ENCODE peak calls at places on chromosomes 16 and 17, in seven cellular contexts. One of them, this sample, is unnamed.

GRCh38 chr16:17921357-17921978 is 415.1 kb downstream of the NPIPA8 start:
- DNase-seq in NCI-H2107: no peak
- DNase-seq in LoVo: peak; percentile 15
- DNase-seq in activated T-cell treated with anti-CD3 and anti-CD28 coated beads for 1 hour: peak; percentile 18
- DNase-seq in NCI-H1436 treated with DMSO at 0.1 percent for 48 hours: no peak
- DNase-seq in AML-193: peak; percentile 15
- DNase-seq in GM03348: peak; percentile 28
- DNase-seq in this sample: peak; percentile 28

GRCh38 chr16:26705346-26705745 is 361.4 kb upstream of the C16orf82 start:
- DNase-seq in NCI-H2107: no peak
- DNase-seq in LoVo: no peak
- DNase-seq in activated T-cell treated with anti-CD3 and anti-CD28 coated beads for 1 hour: no peak
- DNase-seq in NCI-H1436 treated with DMSO at 0.1 percent for 48 hours: no peak
- DNase-seq in AML-193: no peak
- DNase-seq in GM03348: no peak
- DNase-seq in this sample: no peak

GRCh38 chr17:57818066-57818465 is 31.8 kb downstream of the MRPS23 start:
- DNase-seq in NCI-H2107: no peak
- DNase-seq in LoVo: no peak
- DNase-seq in activated T-cell treated with anti-CD3 and anti-CD28 coated beads for 1 hour: no peak
- DNase-seq in NCI-H1436 treated with DMSO at 0.1 percent for 48 hours: no peak
- DNase-seq in AML-193: no peak
- DNase-seq in GM03348: no peak
- DNase-seq in this sample: no peak

GRCh38 chr16:1026784-1027415 is 45.3 kb downstream of the SOX8 start:
- DNase-seq in NCI-H2107: no peak
- DNase-seq in LoVo: no peak
- DNase-seq in activated T-cell treated with anti-CD3 and anti-CD28 coated beads for 1 hour: no peak
- DNase-seq in NCI-H1436 treated with DMSO at 0.1 percent for 48 hours: no peak
- DNase-seq in AML-193: no peak
- DNase-seq in GM03348: no peak
- DNase-seq in this sample: no peak

GRCh38 chr16:66539628-66540469 is 10.1 kb downstream of the TK2 start:
- DNase-seq in NCI-H2107: no peak
- DNase-seq in LoVo: no peak
- DNase-seq in activated T-cell treated with anti-CD3 and anti-CD28 coated beads for 1 hour: no peak
- DNase-seq in NCI-H1436 treated with DMSO at 0.1 percent for 48 hours: no peak
- DNase-seq in AML-193: no peak
- DNase-seq in GM03348: no peak
- DNase-seq in this sample: no peak

GRCh38 chr16:72947379-72948237 is 100.3 kb downstream of the ZFHX3 start:
- DNase-seq in NCI-H2107: no peak
- DNase-seq in LoVo: no peak
- DNase-seq in activated T-cell treated with anti-CD3 and anti-CD28 coated beads for 1 hour: no peak
- DNase-seq in NCI-H1436 treated with DMSO at 0.1 percent for 48 hours: no peak
- DNase-seq in AML-193: no peak
- DNase-seq in GM03348: no peak
- DNase-seq in this sample: no peak

GRCh38 chr17:807146-808002 is 25.2 kb downstream of the MRM3 start:
- DNase-seq in NCI-H2107: no peak
- DNase-seq in LoVo: no peak
- DNase-seq in activated T-cell treated with anti-CD3 and anti-CD28 coated beads for 1 hour: no peak
- DNase-seq in NCI-H1436 treated with DMSO at 0.1 percent for 48 hours: no peak
- DNase-seq in AML-193: no peak
- DNase-seq in GM03348: no peak
- DNase-seq in this sample: no peak

GRCh38 chr16:88928405-88929375 is 48.3 kb downstream of the CBFA2T3 start:
- DNase-seq in NCI-H2107: peak; percentile 25
- DNase-seq in LoVo: no peak
- DNase-seq in activated T-cell treated with anti-CD3 and anti-CD28 coated beads for 1 hour: no peak
- DNase-seq in NCI-H1436 treated with DMSO at 0.1 percent for 48 hours: no peak
- DNase-seq in AML-193: no peak
- DNase-seq in GM03348: no peak
- DNase-seq in this sample: no peak

GRCh38 chr16:85843471-85844168 is 44.1 kb downstream of the COX4I1 start:
- DNase-seq in NCI-H2107: no peak
- DNase-seq in LoVo: no peak
- DNase-seq in activated T-cell treated with anti-CD3 and anti-CD28 coated beads for 1 hour: no peak
- DNase-seq in NCI-H1436 treated with DMSO at 0.1 percent for 48 hours: no peak
- DNase-seq in AML-193: no peak
- DNase-seq in GM03348: no peak
- DNase-seq in this sample: no peak

GRCh38 chr17:69047368-69048263 is 13.1 kb downstream of the ABCA9 start:
- DNase-seq in NCI-H2107: no peak
- DNase-seq in LoVo: peak; percentile 45
- DNase-seq in activated T-cell treated with anti-CD3 and anti-CD28 coated beads for 1 hour: no peak
- DNase-seq in NCI-H1436 treated with DMSO at 0.1 percent for 48 hours: no peak
- DNase-seq in AML-193: peak; percentile 95
- DNase-seq in GM03348: peak; percentile 34
- DNase-seq in this sample: peak; percentile 42

GRCh38 chr16:14378131-14378551 is 251.9 kb downstream of the PARN start:
- DNase-seq in NCI-H2107: no peak
- DNase-seq in LoVo: peak; percentile 79
- DNase-seq in activated T-cell treated with anti-CD3 and anti-CD28 coated beads for 1 hour: no peak
- DNase-seq in NCI-H1436 treated with DMSO at 0.1 percent for 48 hours: no peak
- DNase-seq in AML-193: no peak
- DNase-seq in GM03348: peak; percentile 57
- DNase-seq in this sample: peak; percentile 73

GRCh38 chr16:84055366-84055765 is 12.8 kb upstream of the SLC38A8 start:
- DNase-seq in NCI-H2107: no peak
- DNase-seq in LoVo: no peak
- DNase-seq in activated T-cell treated with anti-CD3 and anti-CD28 coated beads for 1 hour: no peak
- DNase-seq in NCI-H1436 treated with DMSO at 0.1 percent for 48 hours: no peak
- DNase-seq in AML-193: no peak
- DNase-seq in GM03348: no peak
- DNase-seq in this sample: no peak

GRCh38 chr17:4156750-4157381 is 13.9 kb downstream of the CYB5D2 start:
- DNase-seq in NCI-H2107: no peak
- DNase-seq in LoVo: no peak
- DNase-seq in activated T-cell treated with anti-CD3 and anti-CD28 coated beads for 1 hour: no peak
- DNase-seq in NCI-H1436 treated with DMSO at 0.1 percent for 48 hours: no peak
- DNase-seq in AML-193: no peak
- DNase-seq in GM03348: no peak
- DNase-seq in this sample: no peak

GRCh38 chr17:48502312-48502711 is 28.5 kb downstream of the HOXB1 start:
- DNase-seq in NCI-H2107: no peak
- DNase-seq in LoVo: no peak
- DNase-seq in activated T-cell treated with anti-CD3 and anti-CD28 coated beads for 1 hour: no peak
- DNase-seq in NCI-H1436 treated with DMSO at 0.1 percent for 48 hours: no peak
- DNase-seq in AML-193: no peak
- DNase-seq in GM03348: no peak
- DNase-seq in this sample: no peak

GRCh38 chr17:28612936-28613872 is 781 bp downstream of the RSKR start:
- DNase-seq in NCI-H2107: no peak
- DNase-seq in LoVo: no peak
- DNase-seq in activated T-cell treated with anti-CD3 and anti-CD28 coated beads for 1 hour: peak; percentile 30
- DNase-seq in NCI-H1436 treated with DMSO at 0.1 percent for 48 hours: peak; percentile 3
- DNase-seq in AML-193: peak; percentile 26
- DNase-seq in GM03348: peak; percentile 52
- DNase-seq in this sample: peak; percentile 44

GRCh38 chr16:65318138-65318537 is 196.3 kb upstream of the CDH11 start:
- DNase-seq in NCI-H2107: no peak
- DNase-seq in LoVo: no peak
- DNase-seq in activated T-cell treated with anti-CD3 and anti-CD28 coated beads for 1 hour: no peak
- DNase-seq in NCI-H1436 treated with DMSO at 0.1 percent for 48 hours: no peak
- DNase-seq in AML-193: no peak
- DNase-seq in GM03348: no peak
- DNase-seq in this sample: no peak

GRCh38 chr16:58462997-58463891 is 36.7 kb upstream of the NDRG4 start:
- DNase-seq in NCI-H2107: peak; percentile 25
- DNase-seq in LoVo: no peak
- DNase-seq in activated T-cell treated with anti-CD3 and anti-CD28 coated beads for 1 hour: no peak
- DNase-seq in NCI-H1436 treated with DMSO at 0.1 percent for 48 hours: no peak
- DNase-seq in AML-193: no peak
- DNase-seq in GM03348: peak; percentile 37
- DNase-seq in this sample: no peak

GRCh38 chr17:7041607-7042506 is 2.0 kb downstream of the SLC16A11 start:
- DNase-seq in NCI-H2107: no peak
- DNase-seq in LoVo: no peak
- DNase-seq in activated T-cell treated with anti-CD3 and anti-CD28 coated beads for 1 hour: no peak
- DNase-seq in NCI-H1436 treated with DMSO at 0.1 percent for 48 hours: no peak
- DNase-seq in AML-193: no peak
- DNase-seq in GM03348: no peak
- DNase-seq in this sample: no peak

GRCh38 chr16:52318259-52319008 is 228.5 kb downstream of the TOX3 start:
- DNase-seq in NCI-H2107: no peak
- DNase-seq in LoVo: no peak
- DNase-seq in activated T-cell treated with anti-CD3 and anti-CD28 coated beads for 1 hour: no peak
- DNase-seq in NCI-H1436 treated with DMSO at 0.1 percent for 48 hours: no peak
- DNase-seq in AML-193: no peak
- DNase-seq in GM03348: no peak
- DNase-seq in this sample: no peak

GRCh38 chr16:65950211-65950610 is 416.3 kb upstream of the CDH5 start:
- DNase-seq in NCI-H2107: no peak
- DNase-seq in LoVo: no peak
- DNase-seq in activated T-cell treated with anti-CD3 and anti-CD28 coated beads for 1 hour: no peak
- DNase-seq in NCI-H1436 treated with DMSO at 0.1 percent for 48 hours: no peak
- DNase-seq in AML-193: no peak
- DNase-seq in GM03348: no peak
- DNase-seq in this sample: no peak

GRCh38 chr16:89023621-89024511 is 46.9 kb upstream of the CBFA2T3 start:
- DNase-seq in NCI-H2107: no peak
- DNase-seq in LoVo: no peak
- DNase-seq in activated T-cell treated with anti-CD3 and anti-CD28 coated beads for 1 hour: no peak
- DNase-seq in NCI-H1436 treated with DMSO at 0.1 percent for 48 hours: no peak
- DNase-seq in AML-193: no peak
- DNase-seq in GM03348: no peak
- DNase-seq in this sample: no peak

This sample was measured in EL.